ENCODE peak calls at places on chromosomes 1 and 21, in four cellular contexts. Y is PC-3, E is AG04450, J is substantia nigra. I is an unnamed sample.

GRCh38 chr1:25184011-25184762 is 48.1 kb downstream of the SYF2 start:
- DNase-seq in Y (no peak), E (no peak), J (no peak), I (no peak)

GRCh38 chr1:230215049-230215448 is 148.0 kb downstream of the GALNT2 start:
- DNase-seq in Y (peak), E (no peak), J (peak), I (peak)

GRCh38 chr1:230278871-230279582 is 147.1 kb downstream of the PGBD5 start:
- DNase-seq in Y (no peak), E (no peak), J (no peak), I (no peak)

GRCh38 chr1:38152351-38153082 is 105.9 kb upstream of the POU3F1 start:
- DNase-seq in Y (peak), E (no peak), J (no peak), I (no peak)

GRCh38 chr1:36207339-36207738 is 16.9 kb upstream of the THRAP3 start:
- DNase-seq in Y (peak), E (no peak), J (peak), I (no peak)

GRCh38 chr1:27726173-27726793 is 522 bp downstream of the FAM76A start:
- DNase-seq in Y (peak), E (no peak), J (peak), I (peak)

GRCh38 chr1:248196965-248197364 is at the start of gene OR2M3:
- DNase-seq in Y (no peak), E (no peak), J (no peak), I (no peak)

GRCh38 chr1:33430751-33431593 is at the start of gene PHC2:
- DNase-seq in Y (peak), E (peak), J (peak), I (peak)

GRCh38 chr1:14939527-14940284 is 213.8 kb upstream of the TMEM51 start:
- DNase-seq in Y (peak), E (no peak), J (no peak), I (no peak)

GRCh38 chr21:45004481-45005263 is 64.8 kb downstream of the SLX9 start:
- DNase-seq in Y (peak), E (no peak), J (no peak), I (no peak)

GRCh38 chr1:119093721-119094120 is 46.7 kb downstream of the WARS2 start:
- DNase-seq in Y (peak), E (no peak), J (no peak), I (no peak)

GRCh38 chr21:38503588-38503987 is 5.3 kb upstream of the ERG start:
- DNase-seq in Y (no peak), E (no peak), J (no peak), I (no peak)

GRCh38 chr1:216815239-216815955 is 92.2 kb upstream of the ESRRG start:
- DNase-seq in Y (no peak), E (peak), J (peak), I (peak)

GRCh38 chr21:44436111-44436611 is 19.1 kb upstream of the LRRC3 start:
- DNase-seq in Y (no peak), E (no peak), J (no peak), I (no peak)

GRCh38 chr21:45959182-45959581 is 22.4 kb upstream of the COL6A1 start:
- DNase-seq in Y (no peak), E (no peak), J (no peak), I (no peak)

GRCh38 chr1:245621589-245621988 is 466.8 kb downstream of the KIF26B start:
- DNase-seq in Y (peak), E (no peak), J (no peak), I (no peak)

GRCh38 chr1:173503391-173503790 is 26.3 kb downstream of the PRDX6 start:
- DNase-seq in Y (no peak), E (peak), J (no peak), I (no peak)

GRCh38 chr1:77687519-77687906 is 5.1 kb upstream of the ZZZ3 start:
- DNase-seq in Y (no peak), E (no peak), J (no peak), I (no peak)

GRCh38 chr1:8651236-8651890 is 166.1 kb downstream of the RERE start:
- DNase-seq in Y (no peak), E (no peak), J (no peak), I (no peak)

GRCh38 chr1:145955436-145955835 is 2.4 kb downstream of the LIX1L start:
- DNase-seq in Y (no peak), E (no peak), J (no peak), I (peak)